ENCODE peak calls at places on chromosomes 7 and 10, in nine cellular contexts. K, O, F, G, Y, X, V, Z and R are unnamed samples.

GRCh38 chr10:114753126-114753525 is 68.5 kb upstream of the FHIP2A start:
- DNase-seq in K (no peak), O (no peak), F (no peak), G (no peak), Y (no peak), X (no peak), V (no peak), Z (no peak), R (no peak)

GRCh38 chr7:92904292-92905131 is 68.1 kb upstream of the CDK6 start:
- DNase-seq in K (peak; percentile 25), O (peak; percentile 27), F (no peak), G (peak; percentile 36), Y (no peak), X (no peak), V (peak; percentile 75), Z (no peak), R (no peak)

GRCh38 chr10:3169738-3170137 is 2.8 kb downstream of the PITRM1 start:
- DNase-seq in K (no peak), O (no peak), F (no peak), G (no peak), Y (no peak), X (no peak), V (peak; percentile 72), Z (no peak), R (no peak)

GRCh38 chr7:37102518-37103137 is 346.0 kb downstream of the ELMO1 start:
- DNase-seq in K (no peak), O (no peak), F (no peak), G (no peak), Y (no peak), X (no peak), V (no peak), Z (no peak), R (no peak)

GRCh38 chr7:21640150-21640549 is 97.3 kb downstream of the DNAH11 start:
- DNase-seq in K (no peak), O (no peak), F (no peak), G (no peak), Y (no peak), X (no peak), V (no peak), Z (no peak), R (no peak)

GRCh38 chr7:140060788-140061606 is 1.8 kb downstream of the PARP12 start:
- DNase-seq in K (peak; percentile 43), O (no peak), F (peak; percentile 33), G (no peak), Y (no peak), X (peak; percentile 72), V (no peak), Z (no peak), R (no peak)

GRCh38 chr10:131424053-131424452 is 112.5 kb upstream of the TCERG1L start:
- DNase-seq in K (no peak), O (no peak), F (no peak), G (no peak), Y (no peak), X (no peak), V (peak; percentile 73), Z (no peak), R (no peak)

GRCh38 chr10:102394079-102394800 is 1.3 kb upstream of the NFKB2 start:
- DNase-seq in K (peak; percentile 96), O (peak; percentile 92), F (peak; percentile 97), G (peak; percentile 96), Y (peak; percentile 98), X (peak; percentile 96), V (peak; percentile 99), Z (peak; percentile 91), R (peak; percentile 28)

GRCh38 chr7:115678049-115678982 is 352.2 kb downstream of the TFEC start:
- DNase-seq in K (peak; percentile 28), O (no peak), F (peak; percentile 44), G (no peak), Y (no peak), X (no peak), V (no peak), Z (peak; percentile 80), R (no peak)

GRCh38 chr7:118580743-118581382 is 356.4 kb downstream of the ANKRD7 start:
- DNase-seq in K (no peak), O (no peak), F (no peak), G (no peak), Y (no peak), X (no peak), V (no peak), Z (no peak), R (no peak)

GRCh38 chr7:118586248-118586647 is 361.7 kb downstream of the ANKRD7 start:
- DNase-seq in K (no peak), O (no peak), F (no peak), G (no peak), Y (no peak), X (no peak), V (no peak), Z (no peak), R (no peak)

DNA sequence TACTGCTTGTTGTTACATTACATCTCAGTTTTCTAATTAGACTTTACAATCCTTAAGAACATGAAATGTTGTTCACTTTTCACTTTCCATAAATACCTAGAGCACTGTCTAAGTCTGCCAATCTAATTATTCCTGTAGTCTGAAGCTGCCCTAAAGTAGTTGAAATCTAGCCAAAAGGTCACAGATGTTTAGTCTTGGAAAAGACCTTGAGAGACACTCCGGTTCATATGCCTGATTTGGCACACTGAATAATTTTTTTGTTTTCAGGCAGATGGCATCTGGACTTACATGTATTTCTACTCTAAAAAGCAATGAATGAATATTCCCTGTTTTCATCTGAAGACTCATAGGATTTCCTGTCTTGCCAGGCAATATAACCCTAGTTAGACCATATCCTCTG is 359.1 kb downstream of the ANKRD7 start:
- DNase-seq in K (no peak), O (no peak), F (no peak), G (no peak), Y (no peak), X (no peak), V (no peak), Z (no peak), R (no peak)
- TF ChIP-seq POLR2AphosphoS5 in K (no peak), O (no peak), F (no peak), G (no peak), Y (no peak), X (no peak), V (no peak), Z (no peak), R (no peak)

GRCh38 chr7:32070051-32070405 is 179 bp downstream of the PDE1C start:
- DNase-seq in K (no peak), O (no peak), F (no peak), G (no peak), Y (no peak), X (peak; percentile 82), V (no peak), Z (no peak), R (no peak)
- H3K4me3 ChIP-seq in K (peak overlapping the region; percentile 49), O (peak overlapping the region; percentile 61), F (peak overlapping the region; percentile 29), G (peak overlapping the region; percentile 90), Y (peak overlapping the region; percentile 52), X (peak overlapping the region; percentile 31), V (no peak overlapping the region), Z (peak overlapping the region; percentile 33), R (no peak overlapping the region)

GRCh38 chr7:50655490-50655889 is 90.3 kb upstream of the DDC start:
- DNase-seq in K (no peak), O (no peak), F (no peak), G (no peak), Y (peak; percentile 29), X (peak; percentile 77), V (no peak), Z (no peak), R (no peak)
- H3K27ac ChIP-seq in K (peak overlapping the region; percentile 85), O (no peak overlapping the region), F (peak overlapping the region; percentile 78), G (no peak overlapping the region), Y (no peak overlapping the region), X (peak overlapping the region; percentile 68), V (no peak overlapping the region), Z (peak overlapping the region; percentile 67), R (no peak overlapping the region)

GRCh38 chr10:48976208-48976607 is 36.6 kb upstream of the LRRC18 start:
- DNase-seq in K (no peak), O (peak; percentile 50), F (no peak), G (peak; percentile 34), Y (no peak), X (no peak), V (no peak), Z (peak; percentile 14), R (no peak)
- TF ChIP-seq POLR2AphosphoS5 in K (no peak), O (no peak), F (no peak), G (no peak), Y (no peak), X (no peak), V (no peak), Z (no peak), R (no peak)

GRCh38 chr7:13948019-13948781 is 41.3 kb downstream of the ETV1 start:
- DNase-seq in K (no peak), O (no peak), F (no peak), G (no peak), Y (no peak), X (no peak), V (no peak), Z (no peak), R (no peak)

GRCh38 chr7:13949450-13949849 is 40.0 kb downstream of the ETV1 start:
- DNase-seq in K (no peak), O (peak; percentile 74), F (peak; percentile 33), G (no peak), Y (no peak), X (no peak), V (no peak), Z (no peak), R (no peak)

GRCh38 chr7:13945670-13946069 is 43.8 kb downstream of the ETV1 start:
- DNase-seq in K (no peak), O (peak; percentile 72), F (no peak), G (no peak), Y (no peak), X (no peak), V (no peak), Z (no peak), R (no peak)

GRCh38 chr7:13947535-13947934 is 41.9 kb downstream of the ETV1 start:
- DNase-seq in K (no peak), O (no peak), F (no peak), G (no peak), Y (no peak), X (no peak), V (no peak), Z (no peak), R (no peak)

DNA sequence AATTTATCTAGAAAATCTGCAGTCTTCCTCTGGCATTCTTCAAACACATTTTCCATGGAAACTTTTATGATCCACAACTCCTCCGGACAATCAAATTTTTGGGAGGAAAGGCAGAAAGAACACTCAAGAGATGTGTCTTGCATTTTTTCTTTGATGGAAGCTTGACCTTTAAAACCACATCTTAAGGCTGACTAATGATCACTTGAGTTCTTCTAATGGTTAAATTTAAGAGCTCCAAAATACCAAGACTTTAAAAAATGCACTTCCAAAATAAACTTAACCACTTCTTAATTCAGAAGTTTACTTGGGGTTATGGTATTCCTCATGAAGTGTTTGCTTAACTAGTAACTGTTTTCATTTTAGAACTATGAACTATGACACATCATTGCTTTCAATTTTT is 43.3 kb downstream of the ETV1 start:
- DNase-seq in K (no peak), O (no peak), F (no peak), G (no peak), Y (no peak), X (no peak), V (no peak), Z (no peak), R (no peak)
- H3K4me3 ChIP-seq in K (no peak overlapping the region), O (peak overlapping the region; percentile 44), F (no peak overlapping the region), G (no peak overlapping the region), Y (no peak overlapping the region), X (peak overlapping the region; percentile 12), V (no peak overlapping the region), Z (no peak overlapping the region), R (no peak overlapping the region)